ENCODE peak calls at places on chromosomes 1 and 21, in ten cellular contexts. P, I, D, G, W, J, U, E, O and A are unnamed samples.

GRCh38 chr1:42201986-42202385 is 37.4 kb upstream of the GUCA2A start:
- DNase-seq in I (no peak), U (no peak), O (no peak), J (no peak), W (no peak), G (no peak), D (no peak), P (no peak), E (no peak), A (no peak)

GRCh38 chr1:145996433-145997155 is at the start of gene TXNIP:
- DNase-seq in U (peak), E (peak), W (peak), D (peak), O (peak), J (peak), P (peak), I (peak), G (peak), A (peak)

GRCh38 chr1:198929961-198930599 is 291.2 kb downstream of the PTPRC start:
- DNase-seq in U (no peak), O (no peak), G (no peak), J (no peak), P (no peak), E (peak), I (peak), D (peak), W (no peak), A (no peak)

GRCh38 chr1:206709772-206710456 is 25.2 kb downstream of the MAPKAPK2 start:
- DNase-seq in P (no peak), J (no peak), D (no peak), W (no peak), G (peak), U (no peak), O (no peak), E (no peak), I (peak), A (no peak)

GRCh38 chr21:42395302-42395701 is 550 bp downstream of the TMPRSS3 start:
- DNase-seq in J (no peak), W (no peak), U (no peak), D (no peak), I (no peak), E (no peak), G (no peak), O (no peak), P (no peak), A (no peak)

GRCh38 chr1:198798923-198799386 is 160.1 kb downstream of the PTPRC start:
- DNase-seq in P (no peak), D (no peak), E (no peak), W (peak), I (no peak), U (no peak), J (no peak), G (peak), O (no peak), A (no peak)

GRCh38 chr21:46391773-46392172 is 66.9 kb upstream of the DIP2A start:
- DNase-seq in E (no peak), J (no peak), G (no peak), W (no peak), O (no peak), P (no peak), I (no peak), U (peak), D (no peak), A (peak)

GRCh38 chr1:30691480-30691879 is 31.9 kb downstream of the MATN1 start:
- DNase-seq in E (no peak), O (no peak), P (no peak), W (no peak), J (no peak), U (no peak), G (no peak), D (no peak), I (no peak), A (no peak)

GRCh38 chr1:223363856-223364684 is at the start of gene SUSD4:
- DNase-seq in E (peak), P (peak), J (peak), I (peak), G (peak), W (peak), U (peak), O (peak), D (peak), A (peak)

GRCh38 chr1:55005351-55006140 is 6.8 kb downstream of the BSND start:
- DNase-seq in D (no peak), I (peak), E (no peak), G (no peak), W (no peak), P (no peak), O (no peak), J (no peak), U (no peak), A (peak)

GRCh38 chr21:46388896-46389295 is 64.9 kb downstream of the PCNT start:
- DNase-seq in G (no peak), W (no peak), U (no peak), P (no peak), O (no peak), I (no peak), E (no peak), J (no peak), D (no peak), A (no peak)

GRCh38 chr1:228007801-228008341 is 1.1 kb downstream of the WNT3A start:
- DNase-seq in W (no peak), D (no peak), I (no peak), E (no peak), G (no peak), P (peak), J (peak), O (no peak), U (no peak), A (no peak)

GRCh38 chr1:221308534-221309511 is 429.6 kb downstream of the HLX start:
- DNase-seq in P (no peak), J (no peak), I (no peak), E (no peak), D (no peak), O (no peak), W (no peak), G (no peak), U (no peak), A (no peak)

GRCh38 chr1:107740574-107740973 is 224.4 kb downstream of the VAV3 start:
- DNase-seq in J (no peak), O (no peak), D (no peak), E (no peak), W (no peak), U (no peak), G (no peak), I (no peak), P (no peak), A (no peak)

GRCh38 chr1:209883341-209883971 is 54.6 kb upstream of the SYT14 start:
- DNase-seq in G (peak), D (no peak), E (peak), O (no peak), W (no peak), U (no peak), P (no peak), I (peak), J (no peak), A (no peak)

GRCh38 chr1:213327318-213327667 is 276.3 kb downstream of the RPS6KC1 start:
- DNase-seq in J (no peak), W (no peak), G (peak), U (peak), O (no peak), D (no peak), P (no peak), E (no peak), I (peak), A (no peak)

GRCh38 chr1:243496806-243497205 is 241.0 kb downstream of the SDCCAG8 start:
- DNase-seq in O (no peak), G (no peak), I (no peak), U (no peak), P (no peak), W (no peak), E (no peak), D (no peak), J (no peak), A (no peak)